ENCODE peak calls at places on chromosomes 13 and 19, in nine cellular contexts. U is naive thymus-derived CD4-positive, alpha-beta T cell; K is psoas muscle; W is WERI-Rb-1; I is HCT116; P is pancreas; H is brain microvascular endothelial cell; O is suprapubic skin; Y is stomach. Z is an unnamed sample. For H3K36me3 and H3K27me3, the result is how much of the 10 kb centered on the place peaks cover.

GRCh38 chr13:44605275-44605674 is 29.1 kb upstream of the TSC22D1 start:
- DNase-seq in P (no peak), W (no peak), O (no peak), U (no peak), Y (no peak), H (no peak), I (no peak), K (no peak), Z (no peak)

GRCh38 chr13:91406619-91407018 is 8.2 kb downstream of the GPC5 start:
- DNase-seq in U (no peak), W (peak), Y (no peak), I (peak), O (no peak), P (no peak), H (peak), K (no peak), Z (peak)

GRCh38 chr19:870963-871401 is 11.5 kb downstream of the CFD start:
- DNase-seq in I (no peak), O (no peak), U (no peak), W (no peak), K (peak), H (no peak), Y (no peak), P (peak), Z (no peak)

GRCh38 chr13:110518571-110518970 is 43.0 kb downstream of the RAB20 start:
- DNase-seq in P (no peak), W (no peak), Y (peak), I (no peak), K (no peak), H (no peak), O (no peak), U (no peak), Z (no peak)

GRCh38 chr13:105177265-105177900 is 1358.1 kb downstream of the EFNB2 start:
- DNase-seq in O (no peak), P (no peak), I (no peak), U (no peak), Y (no peak), H (peak), K (no peak), W (no peak), Z (no peak)

GRCh38 chr13:101258071-101258470 is 158.2 kb downstream of the NALCN start:
- DNase-seq in I (peak), P (no peak), O (no peak), K (peak), U (no peak), W (no peak), H (peak), Y (no peak), Z (no peak)

GRCh38 chr13:39273953-39274352 is 235.7 kb downstream of the NHLRC3 start:
- DNase-seq in P (peak), W (peak), I (no peak), U (no peak), O (no peak), H (no peak), K (no peak), Y (peak), Z (no peak)

GRCh38 chr13:66665991-66666390 is 564.1 kb downstream of the PCDH9 start:
- DNase-seq in U (no peak), I (no peak), H (peak), P (no peak), O (no peak), Y (no peak), K (peak), W (no peak), Z (no peak)

GRCh38 chr13:42893346-42893745 is 98.7 kb downstream of the EPSTI1 start:
- DNase-seq in O (no peak), P (no peak), Y (no peak), H (peak), I (no peak), W (no peak), K (no peak), U (no peak), Z (no peak)

GRCh38 chr13:102040812-102041211 is 361.0 kb downstream of the FGF14 start:
- DNase-seq in P (no peak), K (no peak), U (no peak), H (no peak), O (no peak), I (no peak), Y (no peak), W (no peak), Z (no peak)

GRCh38 chr13:82678052-82678451 is 1204.2 kb downstream of the SLITRK1 start:
- DNase-seq in Y (no peak), I (no peak), P (no peak), W (no peak), O (no peak), H (no peak), U (no peak), K (no peak), Z (no peak)

GRCh38 chr19:30253581-30253996 is 118.6 kb upstream of the ZNF536 start:
- DNase-seq in K (no peak), P (no peak), Y (no peak), W (peak), O (no peak), H (no peak), U (no peak), I (no peak), Z (no peak)

GRCh38 chr19:53037101-53038097 is 7.1 kb upstream of the ERVV-2 start:
- DNase-seq in P (peak), H (peak), Y (no peak), U (no peak), O (no peak), K (no peak), W (peak), I (no peak), Z (no peak)

GRCh38 chr13:92716749-92717148 is 509.9 kb upstream of the GPC6 start:
- DNase-seq in K (no peak), O (no peak), I (no peak), H (peak), Y (no peak), U (no peak), P (no peak), W (no peak), Z (no peak)

GRCh38 chr13:36282818-36283432 is 14.7 kb downstream of the CCDC169 start:
- DNase-seq in H (no peak), P (no peak), K (no peak), O (no peak), Y (no peak), W (no peak), I (peak), U (no peak), Z (peak)

GRCh38 chr19:28827382-28827781 is 385.6 kb downstream of the UQCRFS1 start:
- DNase-seq in O (no peak), U (no peak), K (no peak), P (no peak), Y (no peak), W (no peak), H (no peak), I (no peak), Z (no peak)

GRCh38 chr13:56561327-56561726 is 579.4 kb upstream of the PRR20A start:
- DNase-seq in K (no peak), W (no peak), P (no peak), H (no peak), I (no peak), Y (no peak), U (no peak), O (no peak), Z (no peak)

GRCh38 chr13:27079421-27079958 is 92.1 kb downstream of the USP12 start:
- DNase-seq in O (no peak), K (no peak), H (peak), W (no peak), U (no peak), P (no peak), Y (no peak), I (no peak), Z (no peak)

GRCh38 chr13:80989241-80989640 is 648.3 kb upstream of the SPRY2 start:
- DNase-seq in U (no peak), W (no peak), P (no peak), Y (no peak), I (no peak), O (no peak), H (no peak), K (no peak), Z (no peak)

GRCh38 chr19:2045501-2046045 is 5.5 kb downstream of the MKNK2 start:
- DNase-seq in O (peak), H (no peak), K (peak), U (no peak), W (no peak), Y (peak), P (peak), I (no peak), Z (no peak)

GRCh38 chr19:52369463-52370340 is at the start of gene ZNF880:
- DNase-seq in Y (peak), I (no peak), W (peak), P (peak), K (peak), O (peak), U (peak), H (peak), Z (peak)

GRCh38 chr19:10013316-10013715 is at the start of gene RDH8:
- DNase-seq in W (peak), Y (no peak), P (no peak), U (no peak), H (no peak), K (no peak), O (no peak), I (no peak), Z (no peak)

GRCh38 chr13:66138172-66138811 is 1091.8 kb downstream of the PCDH9 start:
- DNase-seq in O (no peak), Y (no peak), H (no peak), W (no peak), U (no peak), K (no peak), P (no peak), I (no peak), Z (no peak)

GRCh38 chr13:103528437-103528836 is 462.2 kb upstream of the SLC10A2 start:
- DNase-seq in K (no peak), U (no peak), H (no peak), P (no peak), W (no peak), Y (no peak), I (no peak), O (no peak), Z (no peak)

GRCh38 chr19:12774588-12775555 is at the start of gene HOOK2:
- DNase-seq in K (no peak), P (peak), H (no peak), U (no peak), I (peak), W (no peak), O (peak), Y (peak), Z (peak)

GRCh38 chr13:29589967-29590366 is 5.5 kb downstream of the SLC7A1 start:
- DNase-seq in H (no peak), O (no peak), U (no peak), W (no peak), K (no peak), Y (no peak), I (no peak), P (no peak), Z (no peak)

GRCh38 chr13:18714889-18715288 is 466.7 kb downstream of the TUBA3C start:
- DNase-seq in I (no peak), K (no peak), Y (no peak), O (no peak), H (no peak), P (no peak), U (no peak), W (no peak), Z (no peak)

GRCh38 chr13:78607409-78608253 is 4.3 kb upstream of the POU4F1 start:
- DNase-seq in P (no peak), I (no peak), W (no peak), U (no peak), Y (no peak), H (no peak), O (no peak), K (no peak), Z (no peak)

GRCh38 chr13:38980628-38981078 is 10.0 kb downstream of the STOML3 start:
- DNase-seq in H (no peak), U (no peak), K (no peak), W (no peak), O (no peak), I (no peak), Y (no peak), P (no peak), Z (no peak)

GRCh38 chr19:34120846-34121639 is 51.3 kb upstream of the LSM14A start:
- DNase-seq in W (peak), O (no peak), H (peak), U (peak), P (peak), Y (peak), I (peak), K (no peak), Z (peak)

GRCh38 chr19:40314646-40315045 is 29.5 kb upstream of the AKT2 start:
- DNase-seq in O (no peak), K (no peak), Y (no peak), P (no peak), I (no peak), W (no peak), U (no peak), H (no peak), Z (no peak)

GRCh38 chr19:5262721-5263120 is 77.9 kb downstream of the PTPRS start:
- DNase-seq in H (no peak), W (no peak), O (no peak), P (no peak), U (no peak), Y (no peak), K (no peak), I (no peak), Z (no peak)
- H3K36me3 ChIP-seq in H (under half), W (half or more), O (under half), P (under half), U (under half), Y (half or more), K (under half), I (under half), Z (under half)

GRCh38 chr19:21812448-21812847 is 23.5 kb downstream of the ZNF43 start:
- DNase-seq in I (no peak), U (no peak), K (no peak), W (no peak), P (no peak), O (no peak), Y (no peak), H (no peak), Z (no peak)
- H3K27ac ChIP-seq in I (no peak), U (no peak), K (no peak), W (no peak), P (no peak), O (no peak), Y (no peak), H (no peak), Z (no peak)

GRCh38 chr19:7742991-7743390 is 4.3 kb downstream of the CD209 start:
- DNase-seq in O (no peak), P (no peak), U (no peak), H (no peak), Y (no peak), K (no peak), W (no peak), I (no peak), Z (no peak)

GRCh38 chr19:7742575-7742974 is 4.8 kb downstream of the CD209 start:
- DNase-seq in U (no peak), Y (no peak), O (no peak), W (peak), K (no peak), P (no peak), H (no peak), I (no peak), Z (no peak)

GRCh38 chr19:7743425-7743841 is 3.9 kb downstream of the CD209 start:
- DNase-seq in W (no peak), O (no peak), Y (no peak), H (no peak), P (no peak), I (no peak), U (no peak), K (no peak), Z (no peak)

GRCh38 chr19:7744871-7745270 is 2.5 kb downstream of the CD209 start:
- DNase-seq in U (no peak), Y (no peak), P (no peak), K (no peak), W (no peak), H (no peak), I (no peak), O (no peak), Z (no peak)

DNA sequence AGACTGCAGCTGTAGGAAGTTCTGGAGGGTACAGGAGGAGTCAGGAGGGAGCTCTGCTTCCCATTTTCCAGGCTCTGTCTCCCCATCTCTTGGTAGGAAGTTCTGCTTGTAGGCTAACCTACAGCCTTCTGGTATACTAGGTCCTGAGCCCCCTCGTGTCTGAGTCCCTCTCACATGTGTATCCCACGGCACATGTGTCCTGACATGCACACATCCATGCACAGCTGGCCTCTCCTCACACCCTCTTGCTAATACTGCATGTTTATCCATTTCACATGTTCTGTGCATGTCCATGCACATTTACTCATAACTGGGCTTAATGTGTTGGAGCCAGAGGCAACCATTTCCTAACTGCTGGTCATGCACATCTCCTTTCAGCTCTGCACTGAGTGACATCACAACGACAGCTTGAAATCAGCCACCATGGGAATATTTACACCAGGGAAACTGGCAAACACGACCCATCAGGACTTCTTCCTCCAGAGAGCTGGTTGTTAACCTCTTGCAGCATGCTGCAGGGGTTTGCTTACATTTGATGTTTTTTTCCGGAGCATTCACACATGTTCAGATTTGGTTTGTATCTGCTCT is 3.0 kb downstream of the CD209 start:
- DNase-seq in P (no peak), O (no peak), W (no peak), Y (no peak), I (no peak), K (no peak), H (no peak), U (no peak), Z (no peak)
- H3K27me3 ChIP-seq in P (under half), O (under half), W (under half), Y (half or more), I (under half), K (under half), H (under half), U (under half), Z (under half)

DNA sequence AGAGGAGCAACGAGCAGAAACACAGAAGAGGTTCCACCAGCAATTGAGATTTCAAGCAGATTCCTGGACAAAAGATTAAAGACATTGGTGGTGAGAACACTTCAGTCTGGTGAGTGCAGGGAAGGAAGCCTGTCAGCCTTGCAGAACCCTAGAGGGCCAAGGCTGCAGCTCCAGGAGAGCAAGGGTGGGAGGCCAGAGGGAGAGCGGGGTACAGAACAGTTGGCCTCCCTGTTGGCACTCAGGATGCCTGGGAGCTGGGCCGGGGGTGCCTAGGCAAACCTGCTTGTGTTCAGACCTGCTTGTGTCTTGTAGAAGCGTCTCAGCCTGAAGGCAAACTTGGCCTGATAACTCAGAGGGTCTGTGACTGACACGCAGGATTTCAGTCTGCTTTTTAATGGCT is 5.1 kb upstream of the LIN7B start:
- DNase-seq in U (no peak), Y (no peak), I (no peak), K (no peak), W (no peak), O (no peak), H (no peak), P (no peak), Z (peak)
- H3K36me3 ChIP-seq in U (under half), Y (half or more), I (under half), K (half or more), W (half or more), O (half or more), H (half or more), P (under half), Z (under half)

GRCh38 chr19:5718032-5718578 is 1.8 kb downstream of the LONP1 start:
- DNase-seq in P (peak), K (no peak), Y (no peak), I (no peak), O (no peak), U (no peak), W (no peak), H (peak), Z (no peak)
- H3K27ac ChIP-seq in P (no peak), K (peak), Y (no peak), I (peak), O (no peak), U (peak), W (no peak), H (peak), Z (peak)

GRCh38 chr19:19543640-19544039 is 5.6 kb downstream of the CILP2 start:
- DNase-seq in U (no peak), K (no peak), H (no peak), O (no peak), I (no peak), W (no peak), P (no peak), Y (no peak), Z (no peak)

GRCh38 chr19:19544257-19545127 is 6.4 kb downstream of the CILP2 start:
- DNase-seq in H (no peak), K (no peak), P (no peak), W (no peak), Y (no peak), U (no peak), I (no peak), O (no peak), Z (peak)

GRCh38 chr19:19545128-19545591 is 7.1 kb downstream of the CILP2 start:
- DNase-seq in U (no peak), P (no peak), I (no peak), K (no peak), H (no peak), W (no peak), O (no peak), Y (no peak), Z (no peak)

GRCh38 chr19:19546751-19547162 is 8.7 kb downstream of the CILP2 start:
- DNase-seq in O (no peak), U (no peak), K (no peak), P (no peak), Y (no peak), W (no peak), I (no peak), H (no peak), Z (no peak)

DNA sequence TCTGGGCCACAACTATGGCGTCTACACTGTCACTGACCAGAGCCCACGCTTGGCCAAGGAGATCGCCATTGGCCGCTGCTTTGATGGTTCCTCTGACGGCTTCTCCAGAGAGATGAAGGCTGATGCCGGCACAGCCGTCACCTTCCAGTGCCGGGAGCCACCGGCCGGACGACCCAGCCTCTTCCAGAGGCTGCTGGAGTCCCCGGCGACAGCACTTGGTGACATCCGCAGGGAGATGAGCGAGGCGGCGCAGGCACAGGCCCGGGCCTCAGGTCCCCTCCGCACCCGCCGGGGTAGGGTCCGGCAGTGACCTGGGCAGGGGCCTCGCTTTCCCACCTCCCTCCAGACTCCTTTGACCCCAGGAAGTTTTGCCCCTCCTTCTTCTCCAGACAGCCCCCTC is 7.6 kb downstream of the CILP2 start:
- DNase-seq in I (no peak), O (no peak), H (no peak), P (no peak), Y (no peak), W (no peak), U (no peak), K (no peak), Z (no peak)
- H3K27me3 ChIP-seq in I (under half), O (half or more), H (under half), P (under half), Y (half or more), W (under half), U (under half), K (under half), Z (under half)

DNA sequence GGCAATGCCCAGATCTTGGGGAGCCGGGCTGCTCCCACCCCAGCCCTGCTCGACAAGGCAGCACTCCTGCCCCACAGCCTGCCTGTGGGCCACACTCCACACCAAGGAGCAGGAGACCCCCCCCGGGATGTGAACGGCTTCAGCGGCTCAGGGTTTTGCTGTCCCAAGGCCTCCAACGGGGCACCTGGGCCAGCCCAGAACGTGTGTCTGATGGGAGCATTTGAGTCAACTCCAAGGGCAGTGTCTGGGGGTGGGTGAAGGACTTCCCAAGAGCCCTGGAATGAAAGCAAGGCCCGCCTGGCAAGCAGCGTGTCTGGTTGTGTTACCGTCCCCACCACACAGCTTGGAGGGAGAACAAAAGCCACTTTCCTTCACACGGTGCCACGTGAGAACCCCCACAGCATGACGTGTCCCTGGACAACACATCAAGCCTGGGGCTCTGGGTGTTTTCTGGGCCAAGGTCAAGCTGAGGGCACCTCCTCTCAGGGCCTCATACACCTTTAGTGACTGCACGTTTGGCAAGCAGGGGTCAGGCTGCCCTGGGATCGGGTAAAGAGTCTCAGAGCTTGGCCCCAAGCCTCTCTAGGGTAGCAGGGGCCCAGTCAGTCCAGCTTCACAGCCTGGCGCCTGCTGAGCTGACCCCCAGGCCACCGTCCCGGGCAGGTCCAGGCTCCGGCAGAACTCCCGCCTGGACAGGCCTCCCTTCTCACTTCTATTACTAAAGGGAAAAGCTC is 6.0 kb downstream of the C13orf46 start:
- DNase-seq in I (no peak), Y (no peak), O (no peak), P (peak), W (no peak), U (no peak), K (peak), H (no peak), Z (no peak)
- H3K36me3 ChIP-seq in I (under half), Y (under half), O (under half), P (under half), W (under half), U (under half), K (under half), H (under half), Z (under half)